ENCODE peak calls at places on chromosome 1, in six cellular contexts. One of them, this sample, is unnamed.

GRCh38 chr1:228277491-228278431 is 69.9 kb downstream of the OBSCN start:
- DNase-seq in cardiac muscle cell: no peak
- DNase-seq in gastrocnemius medialis: no peak
- DNase-seq in CD4-positive, alpha-beta memory T cell: no peak
- DNase-seq in heart left ventricle: no peak
- DNase-seq in GM23338: no peak
- DNase-seq in this sample: no peak

GRCh38 chr1:247165674-247166073 is 6.1 kb downstream of the ZNF124 start:
- DNase-seq in cardiac muscle cell: no peak
- DNase-seq in gastrocnemius medialis: no peak
- DNase-seq in CD4-positive, alpha-beta memory T cell: no peak
- DNase-seq in heart left ventricle: no peak
- DNase-seq in GM23338: no peak
- DNase-seq in this sample: no peak

GRCh38 chr1:74505889-74506288 is 6.5 kb downstream of the LRRC53 start:
- DNase-seq in cardiac muscle cell: no peak
- DNase-seq in gastrocnemius medialis: no peak
- DNase-seq in CD4-positive, alpha-beta memory T cell: no peak
- DNase-seq in heart left ventricle: no peak
- DNase-seq in GM23338: no peak
- DNase-seq in this sample: no peak

GRCh38 chr1:97505816-97506215 is 415.0 kb downstream of the DPYD start:
- DNase-seq in cardiac muscle cell: no peak
- DNase-seq in gastrocnemius medialis: no peak
- DNase-seq in CD4-positive, alpha-beta memory T cell: no peak
- DNase-seq in heart left ventricle: no peak
- DNase-seq in GM23338: no peak
- DNase-seq in this sample: no peak

GRCh38 chr1:26213335-26213905 is 20.6 kb upstream of the CEP85 start:
- DNase-seq in cardiac muscle cell: no peak
- DNase-seq in gastrocnemius medialis: no peak
- DNase-seq in CD4-positive, alpha-beta memory T cell: no peak
- DNase-seq in heart left ventricle: no peak
- DNase-seq in GM23338: no peak
- DNase-seq in this sample: no peak

GRCh38 chr1:30868833-30869435 is 39.6 kb downstream of the SDC3 start:
- DNase-seq in cardiac muscle cell: no peak
- DNase-seq in gastrocnemius medialis: no peak
- DNase-seq in CD4-positive, alpha-beta memory T cell: no peak
- DNase-seq in heart left ventricle: peak
- DNase-seq in GM23338: no peak
- DNase-seq in this sample: peak

GRCh38 chr1:34685225-34685624 is 69.6 kb upstream of the GJB5 start:
- DNase-seq in cardiac muscle cell: no peak
- DNase-seq in gastrocnemius medialis: no peak
- DNase-seq in CD4-positive, alpha-beta memory T cell: no peak
- DNase-seq in heart left ventricle: no peak
- DNase-seq in GM23338: no peak
- DNase-seq in this sample: no peak

GRCh38 chr1:234395297-234395696 is 22.0 kb downstream of the COA6 start:
- DNase-seq in cardiac muscle cell: no peak
- DNase-seq in gastrocnemius medialis: no peak
- DNase-seq in CD4-positive, alpha-beta memory T cell: no peak
- DNase-seq in heart left ventricle: no peak
- DNase-seq in GM23338: no peak
- DNase-seq in this sample: no peak

GRCh38 chr1:160400284-160400645 is at the start of gene VANGL2:
- DNase-seq in cardiac muscle cell: peak
- DNase-seq in gastrocnemius medialis: peak
- DNase-seq in CD4-positive, alpha-beta memory T cell: no peak
- DNase-seq in heart left ventricle: peak
- DNase-seq in GM23338: peak
- DNase-seq in this sample: peak

GRCh38 chr1:66476774-66477173 is 57.2 kb upstream of the SGIP1 start:
- DNase-seq in cardiac muscle cell: no peak
- DNase-seq in gastrocnemius medialis: no peak
- DNase-seq in CD4-positive, alpha-beta memory T cell: no peak
- DNase-seq in heart left ventricle: no peak
- DNase-seq in GM23338: no peak
- DNase-seq in this sample: no peak

GRCh38 chr1:66266756-66267155 is 267.2 kb upstream of the SGIP1 start:
- DNase-seq in cardiac muscle cell: no peak
- DNase-seq in gastrocnemius medialis: no peak
- DNase-seq in CD4-positive, alpha-beta memory T cell: no peak
- DNase-seq in heart left ventricle: no peak
- DNase-seq in GM23338: no peak
- DNase-seq in this sample: no peak

GRCh38 chr1:232620356-232620841 is 9.5 kb downstream of the SIPA1L2 start:
- DNase-seq in cardiac muscle cell: peak
- DNase-seq in gastrocnemius medialis: peak
- DNase-seq in CD4-positive, alpha-beta memory T cell: no peak
- DNase-seq in heart left ventricle: no peak
- DNase-seq in GM23338: peak
- DNase-seq in this sample: peak

GRCh38 chr1:228404107-228404720 is 2.4 kb downstream of the TRIM11 start:
- DNase-seq in cardiac muscle cell: no peak
- DNase-seq in gastrocnemius medialis: no peak
- DNase-seq in CD4-positive, alpha-beta memory T cell: no peak
- DNase-seq in heart left ventricle: no peak
- DNase-seq in GM23338: no peak
- DNase-seq in this sample: no peak

GRCh38 chr1:167454304-167454928 is 63.9 kb downstream of the CD247 start:
- DNase-seq in cardiac muscle cell: no peak
- DNase-seq in gastrocnemius medialis: no peak
- DNase-seq in CD4-positive, alpha-beta memory T cell: peak
- DNase-seq in heart left ventricle: no peak
- DNase-seq in GM23338: peak
- DNase-seq in this sample: no peak

GRCh38 chr1:81867235-81867634 is 66.5 kb downstream of the ADGRL2 start:
- DNase-seq in cardiac muscle cell: no peak
- DNase-seq in gastrocnemius medialis: no peak
- DNase-seq in CD4-positive, alpha-beta memory T cell: no peak
- DNase-seq in heart left ventricle: no peak
- DNase-seq in GM23338: no peak
- DNase-seq in this sample: no peak

GRCh38 chr1:109482796-109483638 is 688 bp upstream of the ATXN7L2 start:
- DNase-seq in cardiac muscle cell: peak
- DNase-seq in gastrocnemius medialis: peak
- DNase-seq in CD4-positive, alpha-beta memory T cell: peak
- DNase-seq in heart left ventricle: peak
- DNase-seq in GM23338: peak
- DNase-seq in this sample: peak

GRCh38 chr1:52237430-52237829 is 95.5 kb downstream of the ZFYVE9 start:
- DNase-seq in cardiac muscle cell: no peak
- DNase-seq in gastrocnemius medialis: no peak
- DNase-seq in CD4-positive, alpha-beta memory T cell: no peak
- DNase-seq in heart left ventricle: no peak
- DNase-seq in GM23338: no peak
- DNase-seq in this sample: no peak

GRCh38 chr1:199279872-199280649 is 641.2 kb downstream of the PTPRC start:
- DNase-seq in cardiac muscle cell: no peak
- DNase-seq in gastrocnemius medialis: no peak
- DNase-seq in CD4-positive, alpha-beta memory T cell: no peak
- DNase-seq in heart left ventricle: no peak
- DNase-seq in GM23338: no peak
- DNase-seq in this sample: no peak

GRCh38 chr1:172941945-172942344 is 108.8 kb downstream of the TNFSF18 start:
- DNase-seq in cardiac muscle cell: no peak
- DNase-seq in gastrocnemius medialis: no peak
- DNase-seq in CD4-positive, alpha-beta memory T cell: no peak
- DNase-seq in heart left ventricle: no peak
- DNase-seq in GM23338: no peak
- DNase-seq in this sample: no peak

GRCh38 chr1:85707990-85708825 is at the start of gene ZNHIT6:
- DNase-seq in cardiac muscle cell: peak
- DNase-seq in gastrocnemius medialis: peak
- DNase-seq in CD4-positive, alpha-beta memory T cell: peak
- DNase-seq in heart left ventricle: peak
- DNase-seq in GM23338: peak
- DNase-seq in this sample: peak

GRCh38 chr1:85707267-85707989 is 805 bp downstream of the ZNHIT6 start:
- DNase-seq in cardiac muscle cell: peak
- DNase-seq in gastrocnemius medialis: no peak
- DNase-seq in CD4-positive, alpha-beta memory T cell: no peak
- DNase-seq in heart left ventricle: no peak
- DNase-seq in GM23338: no peak
- DNase-seq in this sample: no peak

GRCh38 chr1:85705940-85706339 is 2.3 kb downstream of the ZNHIT6 start:
- DNase-seq in cardiac muscle cell: no peak
- DNase-seq in gastrocnemius medialis: no peak
- DNase-seq in CD4-positive, alpha-beta memory T cell: no peak
- DNase-seq in heart left ventricle: no peak
- DNase-seq in GM23338: no peak
- DNase-seq in this sample: no peak

DNA sequence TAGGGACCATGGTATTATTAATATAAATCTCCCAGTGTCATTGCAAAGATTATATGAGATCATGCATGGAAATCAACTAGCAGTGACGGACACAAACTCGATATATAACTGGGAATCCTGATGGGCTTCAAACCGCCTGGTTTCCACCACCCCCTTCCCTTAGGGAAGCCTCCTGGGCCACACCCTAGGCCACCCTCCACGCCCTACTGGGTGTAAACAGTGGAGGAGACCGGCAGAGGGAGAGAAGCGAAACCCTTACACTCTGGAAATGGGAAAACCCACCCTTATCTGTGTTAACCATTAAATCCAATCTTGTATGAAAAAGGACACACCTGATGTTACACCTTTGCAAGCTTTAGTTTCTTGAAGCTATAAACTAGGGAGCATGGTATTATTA is 591 bp upstream of the ZNHIT6 start:
- DNase-seq in cardiac muscle cell: no peak
- DNase-seq in gastrocnemius medialis: no peak
- DNase-seq in CD4-positive, alpha-beta memory T cell: no peak
- DNase-seq in heart left ventricle: no peak
- DNase-seq in GM23338: peak
- DNase-seq in this sample: no peak
- H3K4me3 ChIP-seq in cardiac muscle cell: peak
- H3K4me3 ChIP-seq in gastrocnemius medialis: peak
- H3K4me3 ChIP-seq in CD4-positive, alpha-beta memory T cell: peak
- H3K4me3 ChIP-seq in heart left ventricle: peak
- H3K4me3 ChIP-seq in GM23338: peak
- H3K4me3 ChIP-seq in this sample: peak

DNA sequence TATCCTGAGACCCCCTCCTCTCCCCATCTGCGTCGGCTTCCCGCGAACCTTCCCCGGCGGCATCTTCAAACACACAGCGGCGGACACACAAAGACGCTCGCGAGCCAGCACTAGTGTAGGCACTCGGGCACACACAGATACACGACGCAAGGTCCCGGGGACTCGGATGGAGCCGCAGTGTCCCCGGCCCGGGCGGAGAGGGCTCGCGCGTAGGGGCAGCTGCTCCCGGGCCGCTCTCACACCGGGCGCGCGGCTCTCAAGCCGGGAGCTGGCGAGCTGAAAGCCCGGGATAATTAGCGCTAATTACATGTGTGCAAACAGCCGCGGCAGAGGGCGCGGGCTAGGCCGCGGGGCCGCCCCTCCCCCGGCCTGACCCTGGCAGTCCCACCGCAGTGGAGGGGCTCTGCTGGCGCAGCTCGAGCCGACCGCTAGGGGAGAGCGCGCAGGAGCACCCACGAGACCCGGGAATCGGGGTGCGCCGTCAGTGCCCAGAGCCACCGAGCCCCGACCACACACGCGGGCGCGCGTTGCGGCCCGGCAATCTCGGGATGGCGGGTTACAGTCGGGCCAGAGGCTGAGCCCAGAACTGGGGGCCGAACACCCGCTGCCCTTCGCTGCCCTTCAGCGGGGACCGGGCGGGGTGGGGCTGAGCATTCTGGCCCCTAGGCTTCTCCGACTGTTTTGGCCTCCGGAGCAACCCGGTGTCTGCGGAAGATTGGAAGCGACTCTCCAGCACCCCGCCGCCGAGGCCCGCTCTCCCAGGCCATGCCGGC is 271.6 kb downstream of the FOXD2 start:
- DNase-seq in cardiac muscle cell: peak
- DNase-seq in gastrocnemius medialis: no peak
- DNase-seq in CD4-positive, alpha-beta memory T cell: no peak
- DNase-seq in heart left ventricle: no peak
- DNase-seq in GM23338: peak
- DNase-seq in this sample: no peak
- H3K4me3 ChIP-seq in cardiac muscle cell: peak
- H3K4me3 ChIP-seq in gastrocnemius medialis: peak
- H3K4me3 ChIP-seq in CD4-positive, alpha-beta memory T cell: no peak
- H3K4me3 ChIP-seq in heart left ventricle: peak
- H3K4me3 ChIP-seq in GM23338: peak
- H3K4me3 ChIP-seq in this sample: peak

GRCh38 chr1:115977481-115978258 is 1.4 kb downstream of the SLC22A15 start:
- DNase-seq in cardiac muscle cell: no peak
- DNase-seq in gastrocnemius medialis: no peak
- DNase-seq in CD4-positive, alpha-beta memory T cell: no peak
- DNase-seq in heart left ventricle: no peak
- DNase-seq in GM23338: peak
- DNase-seq in this sample: no peak

GRCh38 chr1:115975569-115976061 is 698 bp upstream of the SLC22A15 start:
- DNase-seq in cardiac muscle cell: no peak
- DNase-seq in gastrocnemius medialis: no peak
- DNase-seq in CD4-positive, alpha-beta memory T cell: no peak
- DNase-seq in heart left ventricle: no peak
- DNase-seq in GM23338: no peak
- DNase-seq in this sample: no peak

GRCh38 chr1:115976062-115976899 is at the start of gene SLC22A15:
- DNase-seq in cardiac muscle cell: peak
- DNase-seq in gastrocnemius medialis: peak
- DNase-seq in CD4-positive, alpha-beta memory T cell: peak
- DNase-seq in heart left ventricle: peak
- DNase-seq in GM23338: peak
- DNase-seq in this sample: peak

GRCh38 chr1:115978292-115978941 is 2.1 kb downstream of the SLC22A15 start:
- DNase-seq in cardiac muscle cell: no peak
- DNase-seq in gastrocnemius medialis: no peak
- DNase-seq in CD4-positive, alpha-beta memory T cell: no peak
- DNase-seq in heart left ventricle: no peak
- DNase-seq in GM23338: no peak
- DNase-seq in this sample: no peak

DNA sequence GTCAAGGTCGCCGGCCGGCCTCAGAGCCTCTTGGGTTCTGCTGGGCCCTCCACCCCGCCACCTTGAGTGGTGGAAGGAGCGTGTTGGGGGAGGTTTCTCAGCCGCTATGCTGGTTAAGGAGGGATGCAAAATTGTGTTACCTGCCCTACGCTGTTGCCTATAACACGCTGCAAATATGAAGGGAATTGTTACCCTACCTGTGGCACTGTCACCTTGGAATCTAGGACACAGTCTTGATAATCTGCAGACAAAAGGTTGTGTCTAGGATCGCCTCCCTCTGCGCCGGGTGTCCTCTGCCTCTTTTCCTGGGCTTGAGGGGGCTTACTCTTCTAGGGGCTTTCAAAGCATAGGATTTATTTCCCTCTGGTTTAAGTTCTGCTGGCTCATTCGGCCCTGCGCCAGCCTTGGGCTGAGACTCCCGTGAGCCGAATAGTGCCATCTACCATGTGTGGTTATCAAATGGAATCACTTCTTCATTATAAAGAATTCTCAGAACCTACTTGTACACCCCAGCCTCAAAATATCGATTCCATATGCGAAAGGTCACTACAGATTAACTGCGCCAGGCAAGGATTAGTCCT is 677 bp downstream of the SLC22A15 start:
- DNase-seq in cardiac muscle cell: no peak
- DNase-seq in gastrocnemius medialis: no peak
- DNase-seq in CD4-positive, alpha-beta memory T cell: no peak
- DNase-seq in heart left ventricle: no peak
- DNase-seq in GM23338: no peak
- DNase-seq in this sample: no peak
- H3K4me3 ChIP-seq in cardiac muscle cell: peak
- H3K4me3 ChIP-seq in gastrocnemius medialis: peak
- H3K4me3 ChIP-seq in CD4-positive, alpha-beta memory T cell: no peak
- H3K4me3 ChIP-seq in heart left ventricle: peak
- H3K4me3 ChIP-seq in GM23338: peak
- H3K4me3 ChIP-seq in this sample: peak

GRCh38 chr1:208194944-208195343 is 49.2 kb downstream of the PLXNA2 start:
- DNase-seq in cardiac muscle cell: no peak
- DNase-seq in gastrocnemius medialis: no peak
- DNase-seq in CD4-positive, alpha-beta memory T cell: no peak
- DNase-seq in heart left ventricle: no peak
- DNase-seq in GM23338: no peak
- DNase-seq in this sample: no peak
- H3K4me3 ChIP-seq in cardiac muscle cell: no peak
- H3K4me3 ChIP-seq in gastrocnemius medialis: no peak
- H3K4me3 ChIP-seq in CD4-positive, alpha-beta memory T cell: no peak
- H3K4me3 ChIP-seq in heart left ventricle: no peak
- H3K4me3 ChIP-seq in GM23338: no peak
- H3K4me3 ChIP-seq in this sample: no peak

This sample was measured in right cardiac atrium.